ENCODE peak calls at places on chromosomes 3 and 15, in nine cellular contexts. K is left ventricle myocardium inferior; L is NCI-H510A; T is cardiac fibroblast; F is renal cortical epithelial cell; R is AG20443; W is CD8-positive, alpha-beta memory T cell; N is kidney glomerular epithelial cell; B is H4. I is an unnamed sample.

GRCh38 chr3:45612918-45613602 is 18.5 kb downstream of the LIMD1 start:
- DNase-seq in K (no peak), L (no peak), T (peak), F (peak), R (no peak), W (no peak), N (no peak), B (peak), I (no peak)

GRCh38 chr3:71511037-71511436 is 72.5 kb downstream of the FOXP1 start:
- DNase-seq in K (no peak), L (no peak), T (peak), F (peak), R (peak), W (no peak), N (peak), B (peak), I (no peak)

GRCh38 chr3:147699175-147699838 is 290.1 kb downstream of the ZIC1 start:
- DNase-seq in K (no peak), L (no peak), T (peak), F (peak), R (peak), W (no peak), N (peak), B (peak), I (no peak)

GRCh38 chr3:32238816-32239637 is 547 bp downstream of the CMTM8 start:
- DNase-seq in K (peak), L (peak), T (peak), F (no peak), R (peak), W (peak), N (no peak), B (no peak), I (peak)

GRCh38 chr3:179063945-179064560 is 7.6 kb downstream of the ZMAT3 start:
- DNase-seq in K (no peak), L (no peak), T (no peak), F (peak), R (no peak), W (no peak), N (no peak), B (peak), I (no peak)

GRCh38 chr3:107431048-107431297 is 53.7 kb downstream of the CCDC54 start:
- DNase-seq in K (peak), L (no peak), T (no peak), F (no peak), R (no peak), W (peak), N (no peak), B (no peak), I (no peak)

GRCh38 chr15:99249270-99249817 is at the start of gene TTC23:
- DNase-seq in K (no peak), L (no peak), T (peak), F (peak), R (peak), W (no peak), N (peak), B (peak), I (peak)

GRCh38 chr3:52763466-52763865 is 7.3 kb downstream of the NEK4 start:
- DNase-seq in K (no peak), L (no peak), T (peak), F (no peak), R (no peak), W (no peak), N (no peak), B (no peak), I (no peak)

GRCh38 chr3:34256021-34256420 is 457.6 kb downstream of the PDCD6IP start:
- DNase-seq in K (no peak), L (no peak), T (no peak), F (no peak), R (no peak), W (no peak), N (no peak), B (no peak), I (no peak)